ENCODE peak calls at places on chromosomes 6 and 20, in six cellular contexts. P is H9, R is mesenchymal stem cell, N is IMR-90, L is trophoblast cell, U is H1. J is an unnamed sample.

GRCh38 chr6:3392930-3393575 is 63.8 kb downstream of the SLC22A23 start:
- DNase-seq in P (no peak), R (no peak), N (no peak), L (peak), U (no peak), J (no peak)

GRCh38 chr6:15791401-15792137 is 128.7 kb upstream of the DTNBP1 start:
- DNase-seq in P (no peak), R (no peak), N (no peak), L (no peak), U (no peak), J (no peak)

GRCh38 chr6:15473741-15474161 is 189.1 kb downstream of the DTNBP1 start:
- DNase-seq in P (no peak), R (no peak), N (peak), L (peak), U (no peak), J (no peak)

GRCh38 chr6:158646023-158646888 is 1.7 kb upstream of the DYNLT1 start:
- DNase-seq in P (no peak), R (no peak), N (no peak), L (peak), U (no peak), J (no peak)

GRCh38 chr6:166646716-166647115 is 19.7 kb upstream of the RPS6KA2 start:
- DNase-seq in P (no peak), R (no peak), N (no peak), L (no peak), U (no peak), J (no peak)

GRCh38 chr6:3328796-3329195 is 70.0 kb downstream of the PSMG4 start:
- DNase-seq in P (no peak), R (no peak), N (no peak), L (no peak), U (no peak), J (no peak)

GRCh38 chr20:3222635-3223600 is 13.6 kb downstream of the ITPA start:
- DNase-seq in P (no peak), R (peak), N (no peak), L (no peak), U (no peak), J (no peak)

GRCh38 chr6:161575508-161576254 is 301.8 kb upstream of the AGPAT4 start:
- DNase-seq in P (no peak), R (no peak), N (no peak), L (no peak), U (no peak), J (peak)

DNA sequence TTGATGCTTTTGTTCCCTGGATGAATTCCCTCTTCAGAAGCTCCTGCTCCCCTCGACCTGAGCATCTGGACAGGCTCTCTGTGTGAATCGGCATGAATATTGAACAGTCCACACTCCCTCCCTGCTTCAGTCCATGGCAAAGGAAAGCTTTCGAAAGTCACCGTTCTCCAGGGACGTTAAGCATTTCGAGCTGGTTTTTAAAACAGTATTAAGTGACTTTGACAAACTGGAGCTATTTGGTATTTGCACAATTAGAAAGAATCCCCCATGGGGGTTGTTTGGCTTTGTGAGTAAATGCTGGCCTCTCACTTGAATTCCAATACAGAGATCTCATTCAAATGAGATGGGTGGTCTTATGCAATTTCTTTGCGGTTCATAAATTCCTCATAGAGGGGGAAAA is 85.3 kb upstream of the TIAM2 start:
- DNase-seq in P (no peak), R (no peak), N (peak), L (no peak), U (no peak), J (peak)
- H3K23ac ChIP-seq in P (no peak), R (no peak), N (no peak), L (no peak), U (no peak), J (no peak)

DNA sequence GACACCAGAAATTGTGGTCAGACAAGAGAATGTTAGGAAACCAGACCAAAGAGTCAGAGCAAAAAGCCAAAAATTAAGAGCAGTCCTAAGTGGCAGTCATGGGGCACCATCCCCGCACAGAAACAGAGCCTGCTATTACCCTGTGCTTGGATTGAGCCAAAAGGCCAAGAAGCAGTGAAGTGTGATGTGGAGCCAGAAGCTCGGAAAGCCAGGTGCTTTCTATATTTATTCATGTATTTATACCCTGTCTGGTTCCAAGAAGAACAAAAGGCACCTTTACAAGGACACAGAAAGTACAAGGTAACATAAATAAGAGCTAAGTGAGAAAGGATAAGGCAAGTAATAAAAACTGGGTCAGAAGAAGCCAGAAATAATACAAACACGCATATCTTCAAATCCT is 336.2 kb upstream of the CNR1 start:
- DNase-seq in P (no peak), R (no peak), N (no peak), L (no peak), U (no peak), J (no peak)
- H4K91ac ChIP-seq in P (no peak), R (no peak), N (no peak), L (no peak), U (no peak), J (no peak)

GRCh38 chr20:297925-298754 is 770 bp downstream of the ZCCHC3 start:
- DNase-seq in P (no peak), R (peak), N (peak), L (peak), U (no peak), J (no peak)
- H2AK5ac ChIP-seq in P (no peak), R (peak), N (peak), L (peak), U (no peak), J (peak)

GRCh38 chr20:62476074-62476838 is 461 bp upstream of the GATA5 start:
- DNase-seq in P (peak), R (no peak), N (no peak), L (no peak), U (no peak), J (no peak)
- H3K23ac ChIP-seq in P (no peak), R (no peak), N (no peak), L (no peak), U (no peak), J (peak)

DNA sequence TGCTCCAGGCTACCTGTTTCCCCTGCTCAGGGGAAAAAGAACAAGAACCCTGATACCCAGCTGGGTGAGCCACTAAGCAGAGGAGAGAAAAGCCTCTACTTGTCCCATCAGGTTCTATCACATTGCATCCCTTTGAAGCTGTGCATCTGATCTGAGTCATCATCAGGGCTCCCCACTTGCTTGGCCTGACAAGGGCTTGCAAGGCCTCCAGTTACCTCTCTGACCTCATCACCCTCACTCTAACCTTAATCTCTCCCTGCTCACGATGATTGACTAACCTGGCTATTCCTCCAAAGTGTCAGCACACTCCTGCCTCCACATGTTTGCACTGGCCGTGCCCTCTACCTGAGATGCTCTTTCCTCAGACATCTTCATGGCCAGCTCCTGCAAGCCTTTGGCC is 309.5 kb upstream of the CHD6 start:
- DNase-seq in P (no peak), R (no peak), N (no peak), L (no peak), U (no peak), J (no peak)
- H4K91ac ChIP-seq in P (no peak), R (no peak), N (no peak), L (no peak), U (no peak), J (no peak)

GRCh38 chr6:52575490-52575868 is 1.4 kb downstream of the TRAM2 start:
- DNase-seq in P (no peak), R (peak), N (no peak), L (no peak), U (no peak), J (no peak)

GRCh38 chr6:52577778-52578473 is 1.1 kb upstream of the TRAM2 start:
- DNase-seq in P (no peak), R (no peak), N (no peak), L (no peak), U (no peak), J (no peak)

GRCh38 chr6:52576054-52576391 is 837 bp downstream of the TRAM2 start:
- DNase-seq in P (no peak), R (no peak), N (no peak), L (no peak), U (no peak), J (no peak)

GRCh38 chr6:52577022-52577777 is at the start of gene TRAM2:
- DNase-seq in P (peak), R (peak), N (peak), L (peak), U (no peak), J (peak)

DNA sequence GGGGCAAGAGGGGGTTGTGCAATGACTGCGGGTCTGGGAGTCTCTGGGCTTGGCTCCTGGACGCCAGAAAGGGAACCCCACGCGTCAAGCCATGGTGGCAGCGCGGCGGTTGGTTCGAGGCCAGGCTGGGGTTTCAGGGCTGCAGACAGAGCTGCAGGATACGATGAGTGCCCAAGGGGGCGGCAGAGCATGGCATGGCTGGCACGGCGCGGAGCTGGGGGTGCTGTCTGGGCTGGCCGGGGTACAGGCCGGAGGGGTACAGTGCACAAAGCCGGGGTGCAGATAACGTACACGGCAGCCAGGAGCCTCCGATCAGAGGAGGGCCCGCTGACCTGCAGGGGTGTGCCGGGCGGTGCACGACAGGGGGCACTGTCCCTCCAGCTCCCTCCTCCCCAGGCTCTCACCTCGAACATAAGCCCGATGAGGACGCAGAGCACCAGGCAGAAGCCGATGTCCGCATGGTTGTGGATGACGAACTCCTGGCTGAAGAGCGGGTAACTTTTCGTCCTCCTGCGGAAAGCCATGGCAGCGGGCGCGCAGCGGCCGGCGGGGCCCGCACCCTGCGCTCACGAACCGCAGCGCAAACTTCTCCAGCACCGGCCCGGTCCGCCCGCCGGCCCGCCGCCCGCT is 353 bp downstream of the TRAM2 start:
- DNase-seq in P (peak), R (peak), N (peak), L (peak), U (no peak), J (peak)
- H2AK5ac ChIP-seq in P (no peak), R (peak), N (peak), L (peak), U (no peak), J (peak)

GRCh38 chr6:29558439-29559079 is 973 bp downstream of the UBD start:
- DNase-seq in P (no peak), R (no peak), N (no peak), L (no peak), U (no peak), J (no peak)

GRCh38 chr6:29557320-29557719 is 2.2 kb downstream of the UBD start:
- DNase-seq in P (no peak), R (no peak), N (no peak), L (no peak), U (peak), J (no peak)

GRCh38 chr6:29552512-29553051 is 7.0 kb downstream of the UBD start:
- DNase-seq in P (no peak), R (peak), N (peak), L (no peak), U (no peak), J (no peak)

GRCh38 chr6:29554764-29555163 is 4.8 kb downstream of the UBD start:
- DNase-seq in P (no peak), R (no peak), N (no peak), L (no peak), U (no peak), J (no peak)

GRCh38 chr6:29553268-29554057 is 6.1 kb downstream of the UBD start:
- DNase-seq in P (peak), R (peak), N (peak), L (peak), U (peak), J (peak)
- H3K23ac ChIP-seq in P (no peak), R (peak), N (no peak), L (peak), U (no peak), J (peak)

GRCh38 chr20:32941155-32941885 is 62.9 kb downstream of the SUN5 start:
- DNase-seq in P (no peak), R (no peak), N (no peak), L (no peak), U (no peak), J (no peak)
- H4K91ac ChIP-seq in P (no peak), R (no peak), N (no peak), L (no peak), U (no peak), J (no peak)

GRCh38 chr20:57671662-57672061 is 38.2 kb downstream of the PMEPA1 start:
- DNase-seq in P (no peak), R (no peak), N (no peak), L (no peak), U (no peak), J (no peak)

GRCh38 chr20:57671072-57671391 is 38.8 kb downstream of the PMEPA1 start:
- DNase-seq in P (no peak), R (no peak), N (no peak), L (no peak), U (no peak), J (no peak)

GRCh38 chr20:57667924-57668782 is 41.7 kb downstream of the PMEPA1 start:
- DNase-seq in P (no peak), R (no peak), N (no peak), L (no peak), U (no peak), J (no peak)

GRCh38 chr20:57670288-57671071 is 39.3 kb downstream of the PMEPA1 start:
- DNase-seq in P (no peak), R (no peak), N (no peak), L (no peak), U (no peak), J (no peak)

GRCh38 chr20:57669626-57670025 is 40.2 kb downstream of the PMEPA1 start:
- DNase-seq in P (no peak), R (no peak), N (no peak), L (no peak), U (no peak), J (no peak)
- H2AK5ac ChIP-seq in P (no peak), R (no peak), N (no peak), L (no peak), U (no peak), J (no peak)

GRCh38 chr6:105985816-105986632 is 100.1 kb upstream of the PRDM1 start:
- DNase-seq in P (peak), R (peak), N (no peak), L (no peak), U (no peak), J (peak)
- H3K23ac ChIP-seq in P (no peak), R (no peak), N (peak), L (no peak), U (no peak), J (peak)